ENCODE peak calls at places on chromosome 1, in five cellular contexts. U, X, V, J and Q are unnamed samples.

GRCh38 chr1:205502111-205502810 is 2.2 kb upstream of the CDK18 start:
- DNase-seq in U (no peak), J (no peak), X (no peak), V (no peak), Q (no peak)

GRCh38 chr1:234460652-234461051 is 18.3 kb downstream of the TARBP1 start:
- DNase-seq in J (no peak), V (no peak), X (no peak), U (no peak), Q (no peak)

GRCh38 chr1:1021010-1021845 is 1.3 kb downstream of the AGRN start:
- DNase-seq in V (peak; percentile 69), J (no peak), X (no peak), U (no peak), Q (no peak)

GRCh38 chr1:147504801-147505303 is 36.4 kb upstream of the BCL9 start:
- DNase-seq in U (peak; percentile 34), V (peak; percentile 28), X (no peak), J (no peak), Q (no peak)

GRCh38 chr1:89727517-89728312 is 93.1 kb upstream of the LRRC8D start:
- DNase-seq in J (no peak), V (no peak), X (no peak), U (no peak), Q (no peak)

GRCh38 chr1:24379733-24380315 is 33.8 kb downstream of the STPG1 start:
- DNase-seq in J (no peak), X (no peak), V (peak; percentile 61), U (no peak), Q (no peak)

GRCh38 chr1:7564097-7564496 is 207.0 kb upstream of the VAMP3 start:
- DNase-seq in X (no peak), J (no peak), U (no peak), V (no peak), Q (no peak)

GRCh38 chr1:64539808-64540207 is 69.9 kb downstream of the CACHD1 start:
- DNase-seq in U (no peak), X (no peak), V (no peak), J (no peak), Q (no peak)

GRCh38 chr1:7220712-7221252 is 435.5 kb downstream of the CAMTA1 start:
- DNase-seq in X (no peak), J (no peak), U (no peak), V (no peak), Q (no peak)

GRCh38 chr1:52059326-52059725 is 3.2 kb downstream of the BTF3L4 start:
- DNase-seq in V (peak; percentile 63), X (no peak), J (no peak), U (no peak), Q (no peak)

GRCh38 chr1:177024623-177025022 is 139.9 kb downstream of the ASTN1 start:
- DNase-seq in V (no peak), X (no peak), J (no peak), U (no peak), Q (no peak)